ENCODE peak calls at places on chromosome 5, in four cellular contexts. I is psoas muscle; F is CD4-positive, alpha-beta T cell; V is T-helper 9 cell. E is an unnamed sample.

GRCh38 chr5:138890686-138891085 is 15.6 kb upstream of the LRRTM2 start:
- DNase-seq in V (no peak), F (no peak), I (no peak), E (no peak)

GRCh38 chr5:181217805-181218065 is 5.3 kb upstream of the TRIM41 start:
- DNase-seq in V (peak; percentile 29), I (no peak), F (peak; percentile 52), E (peak; percentile 35)

GRCh38 chr5:103466494-103466893 is 96.1 kb downstream of the NUDT12 start:
- DNase-seq in I (no peak), V (no peak), F (no peak), E (no peak)

GRCh38 chr5:83993803-83994202 is 273.1 kb upstream of the HAPLN1 start:
- DNase-seq in V (no peak), F (no peak), I (no peak), E (no peak)

GRCh38 chr5:32312194-32312681 is 501 bp downstream of the MTMR12 start:
- DNase-seq in I (peak; percentile 75), F (peak; percentile 54), V (peak; percentile 26), E (peak; percentile 86)

GRCh38 chr5:114018178-114018577 is 343.7 kb upstream of the KCNN2 start:
- DNase-seq in F (no peak), I (no peak), V (no peak), E (no peak)

GRCh38 chr5:1001406-1002270 is 7.0 kb upstream of the NKD2 start:
- DNase-seq in I (no peak), F (peak; percentile 25), V (no peak), E (no peak)

GRCh38 chr5:158780656-158781237 is 319.0 kb downstream of the EBF1 start:
- DNase-seq in V (no peak), F (no peak), I (no peak), E (no peak)

GRCh38 chr5:172187118-172188032 is 649 bp downstream of the STK10 start:
- DNase-seq in F (peak; percentile 70), I (peak; percentile 56), V (peak; percentile 64), E (peak; percentile 78)

GRCh38 chr5:38670878-38671277 is 114.4 kb upstream of the LIFR start:
- DNase-seq in I (peak; percentile 25), V (no peak), F (no peak), E (no peak)

GRCh38 chr5:148912714-148913398 is 86.4 kb downstream of the ADRB2 start:
- DNase-seq in V (no peak), F (no peak), I (no peak), E (no peak)

GRCh38 chr5:43973318-43973717 is 370.3 kb downstream of the NNT start:
- DNase-seq in I (no peak), F (no peak), V (no peak), E (no peak)

GRCh38 chr5:103808464-103809106 is 246.0 kb upstream of the NUDT12 start:
- DNase-seq in I (no peak), F (no peak), V (no peak), E (no peak)

GRCh38 chr5:38724301-38725030 is 121.3 kb upstream of the OSMR start:
- DNase-seq in F (no peak), I (no peak), V (no peak), E (no peak)

GRCh38 chr5:168768172-168768571 is 189.0 kb upstream of the PANK3 start:
- DNase-seq in F (no peak), V (no peak), I (no peak), E (no peak)